ENCODE peak calls at places on chromosomes 7 and 10, in eight cellular contexts. One of them, this sample, is unnamed.

GRCh38 chr10:18252086-18252485 is 111.9 kb downstream of the CACNB2 start:
- DNase-seq in head of caudate nucleus: no peak
- DNase-seq in body of pancreas: no peak
- DNase-seq in NCI-H1092: no peak
- DNase-seq in Right ventricle myocardium superior: no peak
- DNase-seq in posterior vena cava: no peak
- DNase-seq in mucosa of gallbladder: no peak
- DNase-seq in coronary artery: no peak
- DNase-seq in this sample: no peak

GRCh38 chr7:27187702-27188665 is 3.0 kb upstream of the HOXA11 start:
- DNase-seq in head of caudate nucleus: no peak
- DNase-seq in body of pancreas: peak
- DNase-seq in NCI-H1092: no peak
- DNase-seq in Right ventricle myocardium superior: no peak
- DNase-seq in posterior vena cava: peak
- DNase-seq in mucosa of gallbladder: no peak
- DNase-seq in coronary artery: peak
- DNase-seq in this sample: no peak

GRCh38 chr7:55127622-55128081 is 108.8 kb downstream of the EGFR start:
- DNase-seq in head of caudate nucleus: no peak
- DNase-seq in body of pancreas: no peak
- DNase-seq in NCI-H1092: peak
- DNase-seq in Right ventricle myocardium superior: peak
- DNase-seq in posterior vena cava: no peak
- DNase-seq in mucosa of gallbladder: no peak
- DNase-seq in coronary artery: peak
- DNase-seq in this sample: no peak

GRCh38 chr10:4266387-4267083 is 481.5 kb upstream of the KLF6 start:
- DNase-seq in head of caudate nucleus: no peak
- DNase-seq in body of pancreas: no peak
- DNase-seq in NCI-H1092: no peak
- DNase-seq in Right ventricle myocardium superior: no peak
- DNase-seq in posterior vena cava: no peak
- DNase-seq in mucosa of gallbladder: no peak
- DNase-seq in coronary artery: no peak
- DNase-seq in this sample: no peak

GRCh38 chr10:86037096-86037495 is 329.5 kb downstream of the GRID1 start:
- DNase-seq in head of caudate nucleus: no peak
- DNase-seq in body of pancreas: no peak
- DNase-seq in NCI-H1092: no peak
- DNase-seq in Right ventricle myocardium superior: no peak
- DNase-seq in posterior vena cava: no peak
- DNase-seq in mucosa of gallbladder: no peak
- DNase-seq in coronary artery: peak
- DNase-seq in this sample: no peak

GRCh38 chr7:101164071-101164840 is 1.1 kb downstream of the VGF start:
- DNase-seq in head of caudate nucleus: no peak
- DNase-seq in body of pancreas: no peak
- DNase-seq in NCI-H1092: no peak
- DNase-seq in Right ventricle myocardium superior: no peak
- DNase-seq in posterior vena cava: no peak
- DNase-seq in mucosa of gallbladder: no peak
- DNase-seq in coronary artery: no peak
- DNase-seq in this sample: no peak

GRCh38 chr7:6619961-6620360 is 4.6 kb downstream of the ZNF853 start:
- DNase-seq in head of caudate nucleus: no peak
- DNase-seq in body of pancreas: no peak
- DNase-seq in NCI-H1092: no peak
- DNase-seq in Right ventricle myocardium superior: no peak
- DNase-seq in posterior vena cava: no peak
- DNase-seq in mucosa of gallbladder: no peak
- DNase-seq in coronary artery: no peak
- DNase-seq in this sample: no peak

GRCh38 chr10:121926669-121927360 is 1.0 kb downstream of the ATE1 start:
- DNase-seq in head of caudate nucleus: no peak
- DNase-seq in body of pancreas: no peak
- DNase-seq in NCI-H1092: no peak
- DNase-seq in Right ventricle myocardium superior: no peak
- DNase-seq in posterior vena cava: no peak
- DNase-seq in mucosa of gallbladder: no peak
- DNase-seq in coronary artery: no peak
- DNase-seq in this sample: no peak

GRCh38 chr10:5547934-5548660 is 23.3 kb downstream of the CALML3 start:
- DNase-seq in head of caudate nucleus: no peak
- DNase-seq in body of pancreas: peak
- DNase-seq in NCI-H1092: no peak
- DNase-seq in Right ventricle myocardium superior: peak
- DNase-seq in posterior vena cava: peak
- DNase-seq in mucosa of gallbladder: peak
- DNase-seq in coronary artery: no peak
- DNase-seq in this sample: peak

GRCh38 chr10:9828110-9828509 is 1189.6 kb upstream of the CELF2 start:
- DNase-seq in head of caudate nucleus: no peak
- DNase-seq in body of pancreas: no peak
- DNase-seq in NCI-H1092: no peak
- DNase-seq in Right ventricle myocardium superior: no peak
- DNase-seq in posterior vena cava: no peak
- DNase-seq in mucosa of gallbladder: no peak
- DNase-seq in coronary artery: no peak
- DNase-seq in this sample: no peak

GRCh38 chr7:128863433-128863989 is 855 bp downstream of the ATP6V1F start:
- DNase-seq in head of caudate nucleus: no peak
- DNase-seq in body of pancreas: peak
- DNase-seq in NCI-H1092: peak
- DNase-seq in Right ventricle myocardium superior: no peak
- DNase-seq in posterior vena cava: no peak
- DNase-seq in mucosa of gallbladder: no peak
- DNase-seq in coronary artery: no peak
- DNase-seq in this sample: peak

GRCh38 chr7:50798126-50798525 is 15.4 kb upstream of the GRB10 start:
- DNase-seq in head of caudate nucleus: no peak
- DNase-seq in body of pancreas: no peak
- DNase-seq in NCI-H1092: no peak
- DNase-seq in Right ventricle myocardium superior: no peak
- DNase-seq in posterior vena cava: no peak
- DNase-seq in mucosa of gallbladder: no peak
- DNase-seq in coronary artery: no peak
- DNase-seq in this sample: no peak

GRCh38 chr7:84629640-84630318 is 435.2 kb upstream of the SEMA3A start:
- DNase-seq in head of caudate nucleus: no peak
- DNase-seq in body of pancreas: no peak
- DNase-seq in NCI-H1092: no peak
- DNase-seq in Right ventricle myocardium superior: no peak
- DNase-seq in posterior vena cava: no peak
- DNase-seq in mucosa of gallbladder: no peak
- DNase-seq in coronary artery: no peak
- DNase-seq in this sample: no peak

GRCh38 chr10:114855776-114856543 is 34.4 kb downstream of the FHIP2A start:
- DNase-seq in head of caudate nucleus: no peak
- DNase-seq in body of pancreas: no peak
- DNase-seq in NCI-H1092: no peak
- DNase-seq in Right ventricle myocardium superior: no peak
- DNase-seq in posterior vena cava: no peak
- DNase-seq in mucosa of gallbladder: no peak
- DNase-seq in coronary artery: no peak
- DNase-seq in this sample: no peak

GRCh38 chr7:90618880-90619279 is 22.8 kb downstream of the CDK14 start:
- DNase-seq in head of caudate nucleus: no peak
- DNase-seq in body of pancreas: no peak
- DNase-seq in NCI-H1092: peak
- DNase-seq in Right ventricle myocardium superior: no peak
- DNase-seq in posterior vena cava: no peak
- DNase-seq in mucosa of gallbladder: no peak
- DNase-seq in coronary artery: no peak
- DNase-seq in this sample: no peak

GRCh38 chr10:3907514-3907913 is 122.5 kb upstream of the KLF6 start:
- DNase-seq in head of caudate nucleus: no peak
- DNase-seq in body of pancreas: peak
- DNase-seq in NCI-H1092: no peak
- DNase-seq in Right ventricle myocardium superior: peak
- DNase-seq in posterior vena cava: peak
- DNase-seq in mucosa of gallbladder: no peak
- DNase-seq in coronary artery: no peak
- DNase-seq in this sample: peak

GRCh38 chr10:117216611-117217195 is 19.4 kb downstream of the KCNK18 start:
- DNase-seq in head of caudate nucleus: peak
- DNase-seq in body of pancreas: peak
- DNase-seq in NCI-H1092: peak
- DNase-seq in Right ventricle myocardium superior: peak
- DNase-seq in posterior vena cava: peak
- DNase-seq in mucosa of gallbladder: peak
- DNase-seq in coronary artery: no peak
- DNase-seq in this sample: peak

GRCh38 chr7:150874401-150875198 is 22.3 kb downstream of the AOC1 start:
- DNase-seq in head of caudate nucleus: no peak
- DNase-seq in body of pancreas: no peak
- DNase-seq in NCI-H1092: no peak
- DNase-seq in Right ventricle myocardium superior: no peak
- DNase-seq in posterior vena cava: no peak
- DNase-seq in mucosa of gallbladder: no peak
- DNase-seq in coronary artery: no peak
- DNase-seq in this sample: no peak

GRCh38 chr7:3301831-3302618 is 973 bp downstream of the SDK1 start:
- DNase-seq in head of caudate nucleus: no peak
- DNase-seq in body of pancreas: no peak
- DNase-seq in NCI-H1092: no peak
- DNase-seq in Right ventricle myocardium superior: no peak
- DNase-seq in posterior vena cava: no peak
- DNase-seq in mucosa of gallbladder: no peak
- DNase-seq in coronary artery: peak
- DNase-seq in this sample: no peak

GRCh38 chr7:151844080-151844827 is 32.7 kb downstream of the PRKAG2 start:
- DNase-seq in head of caudate nucleus: no peak
- DNase-seq in body of pancreas: no peak
- DNase-seq in NCI-H1092: no peak
- DNase-seq in Right ventricle myocardium superior: peak
- DNase-seq in posterior vena cava: peak
- DNase-seq in mucosa of gallbladder: no peak
- DNase-seq in coronary artery: no peak
- DNase-seq in this sample: no peak

GRCh38 chr10:12910835-12911234 is 90.7 kb downstream of the CCDC3 start:
- DNase-seq in head of caudate nucleus: no peak
- DNase-seq in body of pancreas: no peak
- DNase-seq in NCI-H1092: no peak
- DNase-seq in Right ventricle myocardium superior: no peak
- DNase-seq in posterior vena cava: no peak
- DNase-seq in mucosa of gallbladder: no peak
- DNase-seq in coronary artery: no peak
- DNase-seq in this sample: no peak

GRCh38 chr7:98569606-98570337 is 47.3 kb upstream of the NPTX2 start:
- DNase-seq in head of caudate nucleus: peak
- DNase-seq in body of pancreas: peak
- DNase-seq in NCI-H1092: peak
- DNase-seq in Right ventricle myocardium superior: peak
- DNase-seq in posterior vena cava: no peak
- DNase-seq in mucosa of gallbladder: no peak
- DNase-seq in coronary artery: no peak
- DNase-seq in this sample: peak

GRCh38 chr10:123996302-123996701 is 97.1 kb downstream of the CHST15 start:
- DNase-seq in head of caudate nucleus: no peak
- DNase-seq in body of pancreas: no peak
- DNase-seq in NCI-H1092: no peak
- DNase-seq in Right ventricle myocardium superior: no peak
- DNase-seq in posterior vena cava: peak
- DNase-seq in mucosa of gallbladder: peak
- DNase-seq in coronary artery: peak
- DNase-seq in this sample: no peak

GRCh38 chr7:33578166-33578565 is 327.2 kb upstream of the BMPER start:
- DNase-seq in head of caudate nucleus: no peak
- DNase-seq in body of pancreas: no peak
- DNase-seq in NCI-H1092: no peak
- DNase-seq in Right ventricle myocardium superior: no peak
- DNase-seq in posterior vena cava: no peak
- DNase-seq in mucosa of gallbladder: no peak
- DNase-seq in coronary artery: no peak
- DNase-seq in this sample: no peak